ENCODE peak calls at places on chromosomes 16 and 17, in six cellular contexts. A is stomach; Z is stimulated activated CD4-positive, alpha-beta T cell treated with anti-CD3 and anti-CD28 coated beads, Interleukin-12 subunit alpha, Interleukin-12 subunit beta, amount 100 ng/mL, for 48 hours; J is heart right ventricle; V is effector memory CD8-positive, alpha-beta T cell; B is NCI-H1092 treated with DMSO at 0.1 percent for 48 hours. Y is an unnamed sample.

GRCh38 chr17:56978441-56979090 is 635 bp downstream of the SCPEP1 start:
- DNase-seq in A (no peak), Z (no peak), J (no peak), V (no peak), B (peak; percentile 34), Y (no peak)

GRCh38 chr17:80791758-80792284 is 199.8 kb upstream of the CHMP6 start:
- DNase-seq in A (peak; percentile 41), Z (peak; percentile 69), J (peak; percentile 43), V (no peak), B (no peak), Y (no peak)

GRCh38 chr16:75387951-75388350 is 45.4 kb downstream of the CFDP1 start:
- DNase-seq in A (no peak), Z (no peak), J (no peak), V (no peak), B (no peak), Y (no peak)

GRCh38 chr17:72388765-72389473 is 268.1 kb downstream of the SOX9 start:
- DNase-seq in A (no peak), Z (no peak), J (no peak), V (no peak), B (no peak), Y (no peak)

GRCh38 chr16:63461248-63461841 is 1425.1 kb upstream of the CDH8 start:
- DNase-seq in A (no peak), Z (no peak), J (no peak), V (no peak), B (peak; percentile 64), Y (no peak)

GRCh38 chr16:9308300-9309209 is 217.1 kb downstream of the HAPSTR1 start:
- DNase-seq in A (no peak), Z (no peak), J (no peak), V (no peak), B (no peak), Y (no peak)

GRCh38 chr17:2137342-2138098 is 82.6 kb downstream of the HIC1 start:
- DNase-seq in A (no peak), Z (no peak), J (no peak), V (no peak), B (no peak), Y (no peak)

GRCh38 chr17:36611345-36612072 is 10.1 kb downstream of the MRM1 start:
- DNase-seq in A (no peak), Z (no peak), J (no peak), V (no peak), B (no peak), Y (no peak)

GRCh38 chr16:3997231-3997841 is 116.8 kb upstream of the CREBBP start:
- DNase-seq in A (no peak), Z (no peak), J (no peak), V (no peak), B (no peak), Y (no peak)

GRCh38 chr17:40321502-40322416 is 12.8 kb downstream of the RARA start:
- DNase-seq in A (peak; percentile 68), Z (no peak), J (peak; percentile 80), V (no peak), B (no peak), Y (peak; percentile 83)

GRCh38 chr16:52408197-52408845 is 138.6 kb downstream of the TOX3 start:
- DNase-seq in A (no peak), Z (no peak), J (no peak), V (no peak), B (peak; percentile 32), Y (no peak)

GRCh38 chr17:80545499-80545826 is 825 bp downstream of the RPTOR start:
- DNase-seq in A (no peak), Z (no peak), J (no peak), V (no peak), B (no peak), Y (no peak)

GRCh38 chr17:14057591-14057990 is 11.7 kb upstream of the COX10 start:
- DNase-seq in A (no peak), Z (no peak), J (no peak), V (no peak), B (no peak), Y (no peak)

GRCh38 chr16:27313422-27314160 is at the start of gene IL4R:
- DNase-seq in A (peak; percentile 77), Z (peak; percentile 71), J (peak; percentile 76), V (peak; percentile 58), B (no peak), Y (peak; percentile 86)

GRCh38 chr16:12262454-12263180 is 286.1 kb downstream of the SNX29 start:
- DNase-seq in A (peak; percentile 44), Z (no peak), J (no peak), V (no peak), B (peak; percentile 69), Y (no peak)

GRCh38 chr17:38550661-38551060 is 55.1 kb downstream of the SRCIN1 start:
- DNase-seq in A (peak; percentile 74), Z (no peak), J (peak; percentile 63), V (no peak), B (no peak), Y (no peak)

GRCh38 chr16:85810097-85810741 is 10.7 kb downstream of the COX4I1 start:
- DNase-seq in A (no peak), Z (no peak), J (no peak), V (no peak), B (no peak), Y (peak; percentile 75)

GRCh38 chr16:4994719-4995434 is 36.7 kb downstream of the SEC14L5 start:
- DNase-seq in A (no peak), Z (no peak), J (no peak), V (no peak), B (no peak), Y (no peak)

Y was measured in chondrocyte.